ENCODE peak calls at places on chromosome 19, in seven cellular contexts. D is SK-N-SH, I is H1, P is HCT116, X is HepG2, S is K562, F is GM12878. N is an unnamed sample.

GRCh38 chr19:28168557-28168956 is 1044.4 kb downstream of the UQCRFS1 start:
- DNase-seq in D (no peak), I (peak), P (no peak), X (no peak), S (no peak), F (no peak), N (no peak)

GRCh38 chr19:2413629-2414028 is 13.8 kb downstream of the TIMM13 start:
- DNase-seq in D (peak), I (no peak), P (no peak), X (no peak), S (no peak), F (no peak), N (no peak)

GRCh38 chr19:48171584-48172170 is 1.2 kb downstream of the ZSWIM9 start:
- DNase-seq in D (no peak), I (no peak), P (no peak), X (no peak), S (no peak), F (no peak), N (no peak)

GRCh38 chr19:2039959-2040646 is 10.9 kb downstream of the MKNK2 start:
- DNase-seq in D (no peak), I (no peak), P (no peak), X (no peak), S (no peak), F (no peak), N (no peak)

GRCh38 chr19:7986321-7987083 is 18.9 kb downstream of the ELAVL1 start:
- DNase-seq in D (no peak), I (no peak), P (no peak), X (no peak), S (no peak), F (no peak), N (no peak)

GRCh38 chr19:58009666-58010301 is 7.2 kb upstream of the ZNF606 start:
- DNase-seq in D (no peak), I (no peak), P (no peak), X (no peak), S (peak), F (no peak), N (peak)

GRCh38 chr19:7676854-7677253 is at the start of gene MCEMP1:
- DNase-seq in D (no peak), I (no peak), P (no peak), X (no peak), S (no peak), F (no peak), N (no peak)

GRCh38 chr19:33193269-33193863 is 764 bp upstream of the LRP3 start:
- DNase-seq in D (no peak), I (no peak), P (no peak), X (no peak), S (no peak), F (no peak), N (no peak)

GRCh38 chr19:10828981-10829821 is 6.8 kb downstream of the TMED1 start:
- DNase-seq in D (peak), I (no peak), P (no peak), X (no peak), S (no peak), F (no peak), N (no peak)

GRCh38 chr19:8180018-8180417 is 29.2 kb upstream of the CERS4 start:
- DNase-seq in D (no peak), I (no peak), P (no peak), X (no peak), S (no peak), F (no peak), N (no peak)

GRCh38 chr19:17721821-17722220 is 2.5 kb downstream of the MAP1S start:
- DNase-seq in D (no peak), I (no peak), P (no peak), X (no peak), S (no peak), F (no peak), N (no peak)

GRCh38 chr19:35135389-35135909 is 590 bp upstream of the LGI4 start:
- DNase-seq in D (peak), I (peak), P (peak), X (peak), S (peak), F (no peak), N (peak)

GRCh38 chr19:50175924-50176323 is 12.8 kb upstream of the IZUMO2 start:
- DNase-seq in D (no peak), I (no peak), P (no peak), X (no peak), S (no peak), F (no peak), N (no peak)

GRCh38 chr19:571127-571974 is 1.0 kb upstream of the BSG start:
- DNase-seq in D (no peak), I (peak), P (no peak), X (peak), S (peak), F (peak), N (peak)

GRCh38 chr19:35090160-35090794 is 25.3 kb upstream of the FXYD3 start:
- DNase-seq in D (peak), I (peak), P (peak), X (peak), S (peak), F (no peak), N (peak)

GRCh38 chr19:46697142-46697960 is 19.6 kb downstream of the PRKD2 start:
- DNase-seq in D (peak), I (peak), P (peak), X (no peak), S (peak), F (no peak), N (no peak)

GRCh38 chr19:719081-719512 is 10.4 kb downstream of the PALM start:
- DNase-seq in D (no peak), I (peak), P (no peak), X (peak), S (peak), F (no peak), N (no peak)

GRCh38 chr19:43652546-43652874 is 12.9 kb upstream of the CADM4 start:
- DNase-seq in D (no peak), I (no peak), P (no peak), X (no peak), S (no peak), F (no peak), N (no peak)

GRCh38 chr19:13629687-13630357 is 123.5 kb upstream of the CACNA1A start:
- DNase-seq in D (no peak), I (no peak), P (no peak), X (no peak), S (no peak), F (no peak), N (no peak)

GRCh38 chr19:42111384-42111783 is 20.9 kb downstream of the POU2F2 start:
- DNase-seq in D (no peak), I (no peak), P (no peak), X (no peak), S (no peak), F (no peak), N (no peak)

GRCh38 chr19:41355802-41356201 is 2.1 kb upstream of the TGFB1 start:
- DNase-seq in D (peak), I (no peak), P (no peak), X (no peak), S (no peak), F (no peak), N (no peak)

GRCh38 chr19:11446652-11447301 is 11.3 kb downstream of the PRKCSH start:
- DNase-seq in D (peak), I (peak), P (no peak), X (no peak), S (peak), F (no peak), N (peak)

GRCh38 chr19:719636-720377 is 11.1 kb downstream of the PALM start:
- DNase-seq in D (peak), I (peak), P (no peak), X (no peak), S (peak), F (no peak), N (no peak)

GRCh38 chr19:10315335-10316214 is at the start of gene FDX2:
- DNase-seq in D (peak), I (peak), P (peak), X (peak), S (peak), F (peak), N (peak)

GRCh38 chr19:7905298-7905697 is 1.6 kb downstream of the MAP2K7 start:
- DNase-seq in D (no peak), I (no peak), P (no peak), X (no peak), S (no peak), F (no peak), N (no peak)

GRCh38 chr19:31054430-31054829 is 294.8 kb downstream of the TSHZ3 start:
- DNase-seq in D (peak), I (peak), P (no peak), X (no peak), S (peak), F (no peak), N (no peak)

GRCh38 chr19:17658666-17659065 is 29.5 kb downstream of the UNC13A start:
- DNase-seq in D (no peak), I (no peak), P (no peak), X (no peak), S (no peak), F (no peak), N (no peak)

GRCh38 chr19:38247734-38248268 is 8.4 kb downstream of the PPP1R14A start:
- DNase-seq in D (no peak), I (no peak), P (no peak), X (peak), S (no peak), F (no peak), N (no peak)

DNA sequence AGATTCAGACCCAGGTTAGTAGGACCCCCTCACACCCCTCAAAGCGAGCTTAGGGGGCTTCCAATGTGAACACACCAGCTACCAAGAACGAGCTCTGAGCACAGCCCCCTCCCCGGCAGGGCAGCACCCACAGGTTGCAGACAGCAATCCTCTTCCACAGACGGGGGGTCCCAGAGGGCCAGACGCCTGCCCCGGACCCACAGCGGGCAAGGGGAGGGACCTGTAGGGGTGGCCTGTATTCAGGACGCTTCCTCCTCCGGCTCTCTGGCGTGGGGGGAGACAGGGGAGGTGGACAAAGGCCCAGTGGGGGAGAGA is 4.8 kb downstream of the TTYH1 start:
- DNase-seq in D (no peak), I (peak), P (no peak), X (no peak), S (no peak), F (no peak), N (no peak)
- TF ChIP-seq JUND in D (no peak), I (no peak), P (no peak), X (no peak), S (no peak), F (no peak), N (no peak)

GRCh38 chr19:4291200-4291732 is 10.9 kb downstream of the TMIGD2 start:
- DNase-seq in D (peak), I (no peak), P (no peak), X (no peak), S (no peak), F (no peak), N (no peak)
- TF ChIP-seq JUND in D (no peak), I (no peak), P (no peak), X (no peak), S (no peak), F (no peak), N (no peak)

GRCh38 chr19:19550972-19551861 is 13.2 kb downstream of the CILP2 start:
- DNase-seq in D (no peak), I (no peak), P (no peak), X (no peak), S (no peak), F (no peak), N (no peak)

GRCh38 chr19:19551862-19552192 is 13.8 kb downstream of the CILP2 start:
- DNase-seq in D (no peak), I (no peak), P (no peak), X (no peak), S (no peak), F (no peak), N (peak)

GRCh38 chr19:19553670-19554069 is 15.6 kb downstream of the CILP2 start:
- DNase-seq in D (no peak), I (no peak), P (no peak), X (no peak), S (no peak), F (no peak), N (no peak)

GRCh38 chr19:19552811-19553210 is 14.7 kb downstream of the CILP2 start:
- DNase-seq in D (peak), I (peak), P (no peak), X (no peak), S (peak), F (no peak), N (peak)

DNA sequence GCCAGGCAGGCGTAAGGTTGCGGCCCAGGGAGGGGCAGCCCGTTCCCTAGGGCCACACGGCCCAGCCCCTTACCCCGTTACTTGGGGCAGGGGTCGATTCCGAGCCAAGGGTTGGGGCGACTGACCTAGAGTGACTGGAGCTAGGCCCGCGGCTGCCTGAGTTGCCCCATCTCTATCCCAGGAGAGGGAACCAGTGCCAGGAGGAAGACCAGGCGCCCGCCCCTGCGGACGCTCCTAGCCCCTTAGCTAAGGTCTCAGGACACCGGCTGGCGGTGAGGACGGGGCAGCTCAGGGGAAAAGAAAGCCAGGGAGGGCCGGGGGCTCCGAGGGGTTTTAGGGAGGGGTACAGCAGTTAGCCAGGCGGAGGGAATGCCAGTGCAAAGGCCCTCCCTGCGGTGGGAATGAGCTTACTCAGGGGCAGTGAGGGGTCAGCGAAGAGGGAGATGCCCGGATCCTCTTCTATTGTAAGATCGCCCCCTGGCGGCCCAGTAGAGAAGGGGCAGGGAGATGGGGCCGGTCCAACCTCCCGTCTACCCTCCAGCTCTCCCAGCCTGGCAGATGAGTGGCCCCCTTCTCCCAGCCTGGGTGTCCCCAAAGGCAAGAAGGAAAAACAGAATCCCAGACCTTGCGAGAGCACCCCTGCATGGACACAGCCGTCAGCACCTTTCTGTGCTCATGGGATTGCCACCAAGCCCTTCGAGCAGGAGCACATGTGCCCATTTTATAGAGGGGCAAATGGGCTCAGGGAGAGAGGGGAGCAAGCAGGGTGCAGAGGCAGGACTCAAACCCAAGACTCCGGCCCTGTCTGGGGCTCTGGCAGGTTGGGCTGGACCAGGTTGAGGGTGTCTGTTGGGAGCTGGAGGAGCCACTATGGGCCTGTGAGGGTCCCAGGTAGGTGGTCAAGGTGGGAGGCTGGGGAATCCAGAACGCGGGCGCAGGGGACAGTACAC is 16.3 kb downstream of the CILP2 start:
- DNase-seq in D (peak), I (peak), P (no peak), X (no peak), S (peak), F (no peak), N (peak)
- TF ChIP-seq JUND in D (no peak), I (no peak), P (no peak), X (no peak), S (no peak), F (no peak), N (no peak)

DNA sequence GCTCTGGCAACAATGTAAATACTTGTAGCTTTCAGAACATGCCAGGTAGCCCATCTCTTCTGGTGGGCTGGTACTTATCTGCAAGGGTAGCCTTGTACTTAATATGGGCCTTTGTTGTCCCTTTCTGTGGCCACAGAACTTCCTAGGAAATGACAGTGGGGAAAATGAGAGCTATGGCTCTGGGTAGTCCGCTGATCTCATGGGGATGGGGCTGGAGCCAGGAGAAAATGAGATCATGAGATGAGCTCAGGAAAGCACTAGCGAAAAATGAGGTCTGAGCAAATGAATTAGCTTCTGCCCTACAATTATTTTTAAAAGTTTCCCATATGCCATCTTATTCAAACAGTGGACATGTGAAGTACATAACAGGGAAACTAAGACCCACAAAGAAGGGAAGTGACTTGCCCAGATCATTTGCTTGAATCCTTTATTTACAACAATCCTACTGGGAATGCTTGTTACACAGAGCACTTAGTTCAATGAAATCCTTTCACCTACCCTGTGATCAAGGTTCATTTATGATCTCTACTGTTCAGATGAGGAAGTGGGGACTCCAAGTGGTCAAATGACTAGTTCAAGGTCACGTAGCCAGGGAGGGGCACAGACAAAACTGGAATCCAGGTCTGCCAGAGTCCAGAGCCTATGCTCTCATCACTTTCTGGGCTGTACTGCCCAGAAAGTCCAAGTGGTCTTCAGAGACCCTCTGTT is 87.1 kb downstream of the PTPRS start:
- DNase-seq in D (no peak), I (no peak), P (no peak), X (peak), S (no peak), F (no peak), N (no peak)
- TF ChIP-seq JUND in D (no peak), I (no peak), P (no peak), X (no peak), S (no peak), F (no peak), N (no peak)

DNA sequence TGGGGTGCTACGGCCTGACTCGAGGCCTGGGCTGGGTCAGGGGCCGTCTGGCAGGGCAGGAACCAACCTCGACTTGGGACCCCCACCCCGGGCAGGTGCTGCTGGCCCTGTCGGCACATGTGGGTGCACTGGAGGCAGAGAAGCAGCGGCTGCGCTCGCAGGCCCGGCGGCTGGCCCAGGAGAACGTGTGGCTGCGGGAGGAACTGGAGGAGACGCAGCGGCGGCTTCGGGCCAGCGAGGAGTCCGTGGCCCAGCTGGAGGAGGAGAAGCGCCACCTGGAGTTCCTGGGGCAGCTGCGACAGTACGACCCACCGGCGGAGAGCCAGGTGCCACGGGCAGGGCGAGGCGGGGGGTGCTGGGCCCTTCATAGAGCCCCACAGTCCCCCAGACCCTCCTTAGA is 5.9 kb downstream of the KLC3 start:
- DNase-seq in D (no peak), I (no peak), P (no peak), X (peak), S (peak), F (no peak), N (no peak)
- TF ChIP-seq JUND in D (no peak), I (no peak), P (no peak), X (no peak), S (no peak), F (no peak), N (no peak)